ENCODE peak calls at places on chromosome 12, in four cellular contexts. V is NCI-H2081, L is tibial artery, K is psoas muscle. X is an unnamed sample.
A peak's percentile ranks its signal among the peaks of the same experiment; 100 is the strongest.

GRCh38 chr12:27517532-27517931 is 6.5 kb upstream of the PPFIBP1 start:
- DNase-seq in L (no peak), K (no peak), V (no peak), X (no peak)

GRCh38 chr12:57816855-57817151 is 1.7 kb downstream of the AVIL start:
- DNase-seq in V (no peak), K (peak; percentile 69), L (peak; percentile 71), X (no peak)

GRCh38 chr12:100234166-100234565 is 32.7 kb downstream of the DEPDC4 start:
- DNase-seq in L (no peak), V (no peak), K (no peak), X (no peak)

GRCh38 chr12:88401153-88401552 is 179.1 kb downstream of the KITLG start:
- DNase-seq in K (no peak), V (no peak), L (no peak), X (no peak)

GRCh38 chr12:572532-572899 is 90.7 kb downstream of the NINJ2 start:
- DNase-seq in K (no peak), V (no peak), L (no peak), X (no peak)

GRCh38 chr12:67534671-67535070 is 113.9 kb upstream of the DYRK2 start:
- DNase-seq in V (no peak), L (no peak), K (no peak), X (no peak)

GRCh38 chr12:86914716-86915115 is 658.5 kb upstream of the MGAT4C start:
- DNase-seq in K (no peak), L (no peak), V (peak; percentile 33), X (no peak)

GRCh38 chr12:77122236-77122635 is 56.9 kb upstream of the E2F7 start:
- DNase-seq in K (no peak), L (no peak), V (no peak), X (no peak)

GRCh38 chr12:2616763-2617162 is 178.0 kb upstream of the FKBP4 start:
- DNase-seq in L (no peak), V (no peak), K (no peak), X (no peak)

GRCh38 chr12:111438501-111438900 is 32.8 kb downstream of the SH2B3 start:
- DNase-seq in K (no peak), L (no peak), V (no peak), X (peak; percentile 36)

GRCh38 chr12:31989987-31990386 is 30.8 kb downstream of the RESF1 start:
- DNase-seq in L (no peak), K (no peak), V (no peak), X (no peak)

GRCh38 chr12:131095826-131096680 is 142.3 kb downstream of the ADGRD1 start:
- DNase-seq in V (no peak), K (peak; percentile 41), L (no peak), X (no peak)

GRCh38 chr12:120903382-120903817 is 758 bp downstream of the SPPL3 start:
- DNase-seq in V (peak; percentile 13), K (peak; percentile 79), L (peak; percentile 82), X (no peak)

GRCh38 chr12:122669397-122670070 is 33.6 kb downstream of the HCAR2 start:
- DNase-seq in K (no peak), V (no peak), L (no peak), X (no peak)

X was measured in NCI-H2171.